ENCODE peak calls at places on chromosomes 5 and 9, in ten cellular contexts. M is HEK293T; Q is T-helper 2 cell; H is activated naive CD4-positive, alpha-beta T cell treated with anti-CD3 and anti-CD28 coated beads, Interleukin-2, amount 10 ng/mL, durations not matched to agents 7 days and 5 days; L is stimulated activated naive B cell treated with anti-CD40 and anti-IgM and Interleukin-4, amounts not matched to agents 10 μg/mL and 1 μg/mL and 100 μg/mL, for 72 hours; B is ACHN; E is cardiac fibroblast; Y is choroid plexus epithelial cell; V is effector memory CD4-positive, alpha-beta T cell; J is right atrium auricular region. Z is an unnamed sample.

GRCh38 chr9:26954050-26954508 is 2.1 kb upstream of the IFT74 start:
- DNase-seq in V (no peak), J (no peak), Y (peak; percentile 18), E (no peak), B (peak; percentile 88), H (no peak), L (no peak), Q (no peak), M (no peak), Z (no peak)

GRCh38 chr9:94937214-94937903 is 210.9 kb downstream of the AOPEP start:
- DNase-seq in V (no peak), M (no peak), Y (peak; percentile 91), L (no peak), B (peak; percentile 62), Q (no peak), H (no peak), J (no peak), E (peak; percentile 90), Z (no peak)

GRCh38 chr5:110572709-110573108 is 153.8 kb downstream of the TMEM232 start:
- DNase-seq in M (no peak), B (no peak), Y (no peak), E (no peak), J (no peak), Q (no peak), H (no peak), L (no peak), V (no peak), Z (no peak)

GRCh38 chr9:98215821-98216220 is 23.4 kb upstream of the CORO2A start:
- DNase-seq in J (no peak), Q (no peak), B (peak; percentile 21), H (peak; percentile 29), V (no peak), L (no peak), M (peak; percentile 21), Y (no peak), E (peak; percentile 38), Z (no peak)

GRCh38 chr5:102152906-102153787 is 142.9 kb downstream of the SLCO4C1 start:
- DNase-seq in E (peak; percentile 18), Q (no peak), J (no peak), V (no peak), M (peak; percentile 51), B (peak; percentile 25), H (no peak), Y (peak; percentile 19), L (no peak), Z (no peak)

GRCh38 chr5:178381206-178381605 is 148.6 kb upstream of the PHYKPL start:
- DNase-seq in V (no peak), E (no peak), L (no peak), H (no peak), B (no peak), M (no peak), Y (no peak), Q (no peak), J (no peak), Z (no peak)

GRCh38 chr9:31542384-31543055 is 841.9 kb upstream of the ACO1 start:
- DNase-seq in H (peak; percentile 24), M (peak; percentile 16), Q (no peak), L (peak; percentile 4), Y (peak; percentile 98), V (peak; percentile 12), J (peak; percentile 65), B (peak; percentile 15), E (peak; percentile 90), Z (no peak)

GRCh38 chr5:178465228-178465860 is 124.8 kb downstream of the COL23A1 start:
- DNase-seq in B (no peak), E (no peak), J (no peak), Q (no peak), M (no peak), Y (no peak), H (no peak), V (no peak), L (no peak), Z (no peak)

GRCh38 chr5:14357441-14357840 is 214.3 kb downstream of the TRIO start:
- DNase-seq in H (no peak), L (no peak), E (no peak), Q (no peak), M (no peak), Y (no peak), J (no peak), B (no peak), V (no peak), Z (no peak)

GRCh38 chr5:171764265-171764664 is 21.4 kb upstream of the SMIM23 start:
- DNase-seq in Q (no peak), Y (no peak), V (no peak), J (peak; percentile 21), M (no peak), H (no peak), E (no peak), B (no peak), L (no peak), Z (no peak)

GRCh38 chr5:2757563-2758311 is 6.3 kb upstream of the IRX2 start:
- DNase-seq in V (no peak), H (no peak), Q (no peak), B (no peak), J (peak; percentile 52), E (peak; percentile 35), Y (no peak), L (no peak), M (no peak), Z (no peak)

GRCh38 chr9:98796364-98797101 is at the start of gene ANKS6:
- DNase-seq in L (peak; percentile 73), Y (peak; percentile 74), M (peak; percentile 90), H (peak; percentile 84), V (peak; percentile 71), E (peak; percentile 78), J (peak; percentile 69), B (peak; percentile 79), Q (peak; percentile 75), Z (peak; percentile 88)

GRCh38 chr5:71810023-71810422 is 90.9 kb downstream of the CARTPT start:
- DNase-seq in L (no peak), Y (no peak), E (no peak), J (no peak), Q (no peak), V (no peak), B (no peak), H (no peak), M (no peak), Z (no peak)

GRCh38 chr5:79886940-79887339 is 104.1 kb downstream of the MTX3 start:
- DNase-seq in J (no peak), E (no peak), M (no peak), V (no peak), Y (no peak), L (no peak), H (no peak), B (no peak), Q (no peak), Z (no peak)

Z was measured in natural killer cell.